ENCODE peak calls at places on chromosomes 4 and X, in seven cellular contexts. One of them, this sample, is unnamed.

GRCh38 chr4:118585015-118585414 is 100.2 kb upstream of the METTL14 start:
- DNase-seq in upper lobe of left lung: no peak
- DNase-seq in endothelial cell of umbilical vein: no peak
- DNase-seq in lung: no peak
- DNase-seq in dorsolateral prefrontal cortex: no peak
- DNase-seq in hepatocyte: no peak
- DNase-seq in cardiac muscle cell: no peak
- DNase-seq in this sample: no peak

GRCh38 chr4:145720656-145721055 is 40.7 kb downstream of the C4orf51 start:
- DNase-seq in upper lobe of left lung: no peak
- DNase-seq in endothelial cell of umbilical vein: no peak
- DNase-seq in lung: no peak
- DNase-seq in dorsolateral prefrontal cortex: no peak
- DNase-seq in hepatocyte: no peak
- DNase-seq in cardiac muscle cell: no peak
- DNase-seq in this sample: no peak

GRCh38 chr4:176875026-176875425 is 82.3 kb upstream of the VEGFC start:
- DNase-seq in upper lobe of left lung: no peak
- DNase-seq in endothelial cell of umbilical vein: no peak
- DNase-seq in lung: no peak
- DNase-seq in dorsolateral prefrontal cortex: no peak
- DNase-seq in hepatocyte: no peak
- DNase-seq in cardiac muscle cell: no peak
- DNase-seq in this sample: no peak

GRCh38 chr4:165767671-165768070 is 105.4 kb upstream of the TLL1 start:
- DNase-seq in upper lobe of left lung: no peak
- DNase-seq in endothelial cell of umbilical vein: no peak
- DNase-seq in lung: no peak
- DNase-seq in dorsolateral prefrontal cortex: no peak
- DNase-seq in hepatocyte: no peak
- DNase-seq in cardiac muscle cell: no peak
- DNase-seq in this sample: no peak

GRCh38 chr4:176790398-176790797 is 2.3 kb downstream of the VEGFC start:
- DNase-seq in upper lobe of left lung: no peak
- DNase-seq in endothelial cell of umbilical vein: no peak
- DNase-seq in lung: no peak
- DNase-seq in dorsolateral prefrontal cortex: no peak
- DNase-seq in hepatocyte: no peak
- DNase-seq in cardiac muscle cell: no peak
- DNase-seq in this sample: no peak

GRCh38 chr4:72302981-72303704 is 265.9 kb downstream of the ADAMTS3 start:
- DNase-seq in upper lobe of left lung: no peak
- DNase-seq in endothelial cell of umbilical vein: peak; percentile 49
- DNase-seq in lung: peak; percentile 31
- DNase-seq in dorsolateral prefrontal cortex: no peak
- DNase-seq in hepatocyte: peak; percentile 50
- DNase-seq in cardiac muscle cell: peak; percentile 58
- DNase-seq in this sample: peak; percentile 21

GRCh38 chr4:157751631-157752030 is 421.2 kb downstream of the GASK1B start:
- DNase-seq in upper lobe of left lung: no peak
- DNase-seq in endothelial cell of umbilical vein: no peak
- DNase-seq in lung: no peak
- DNase-seq in dorsolateral prefrontal cortex: no peak
- DNase-seq in hepatocyte: no peak
- DNase-seq in cardiac muscle cell: no peak
- DNase-seq in this sample: no peak

GRCh38 chr4:81162752-81163458 is 52.1 kb downstream of the PRKG2 start:
- DNase-seq in upper lobe of left lung: no peak
- DNase-seq in endothelial cell of umbilical vein: no peak
- DNase-seq in lung: no peak
- DNase-seq in dorsolateral prefrontal cortex: no peak
- DNase-seq in hepatocyte: no peak
- DNase-seq in cardiac muscle cell: no peak
- DNase-seq in this sample: no peak

GRCh38 chr4:107719211-107719926 is 665 bp downstream of the PAPSS1 start:
- DNase-seq in upper lobe of left lung: no peak
- DNase-seq in endothelial cell of umbilical vein: peak; percentile 47
- DNase-seq in lung: no peak
- DNase-seq in dorsolateral prefrontal cortex: no peak
- DNase-seq in hepatocyte: no peak
- DNase-seq in cardiac muscle cell: peak; percentile 51
- DNase-seq in this sample: no peak

GRCh38 chr4:87033902-87034301 is 99.1 kb downstream of the AFF1 start:
- DNase-seq in upper lobe of left lung: no peak
- DNase-seq in endothelial cell of umbilical vein: peak; percentile 39
- DNase-seq in lung: no peak
- DNase-seq in dorsolateral prefrontal cortex: no peak
- DNase-seq in hepatocyte: no peak
- DNase-seq in cardiac muscle cell: no peak
- DNase-seq in this sample: no peak

GRCh38 chr4:41468122-41468521 is 69.8 kb upstream of the LIMCH1 start:
- DNase-seq in upper lobe of left lung: no peak
- DNase-seq in endothelial cell of umbilical vein: no peak
- DNase-seq in lung: no peak
- DNase-seq in dorsolateral prefrontal cortex: no peak
- DNase-seq in hepatocyte: no peak
- DNase-seq in cardiac muscle cell: no peak
- DNase-seq in this sample: no peak

GRCh38 chr4:170398228-170398627 is 308.5 kb upstream of the AADAT start:
- DNase-seq in upper lobe of left lung: no peak
- DNase-seq in endothelial cell of umbilical vein: no peak
- DNase-seq in lung: no peak
- DNase-seq in dorsolateral prefrontal cortex: no peak
- DNase-seq in hepatocyte: no peak
- DNase-seq in cardiac muscle cell: no peak
- DNase-seq in this sample: no peak

GRCh38 chrX:70301716-70302115 is 11.8 kb downstream of the KIF4A start:
- DNase-seq in upper lobe of left lung: no peak
- DNase-seq in endothelial cell of umbilical vein: peak; percentile 75
- DNase-seq in lung: no peak
- DNase-seq in dorsolateral prefrontal cortex: no peak
- DNase-seq in hepatocyte: no peak
- DNase-seq in cardiac muscle cell: peak; percentile 75
- DNase-seq in this sample: no peak

GRCh38 chrX:10111364-10112148 is 45.2 kb upstream of the CLCN4 start:
- DNase-seq in upper lobe of left lung: no peak
- DNase-seq in endothelial cell of umbilical vein: peak; percentile 17
- DNase-seq in lung: no peak
- DNase-seq in dorsolateral prefrontal cortex: no peak
- DNase-seq in hepatocyte: no peak
- DNase-seq in cardiac muscle cell: peak; percentile 15
- DNase-seq in this sample: no peak

GRCh38 chr4:66575024-66575696 is 904.9 kb upstream of the EPHA5 start:
- DNase-seq in upper lobe of left lung: no peak
- DNase-seq in endothelial cell of umbilical vein: no peak
- DNase-seq in lung: no peak
- DNase-seq in dorsolateral prefrontal cortex: no peak
- DNase-seq in hepatocyte: peak; percentile 84
- DNase-seq in cardiac muscle cell: peak; percentile 76
- DNase-seq in this sample: no peak

GRCh38 chrX:112698946-112699345 is 19.2 kb upstream of the LHFPL1 start:
- DNase-seq in upper lobe of left lung: no peak
- DNase-seq in endothelial cell of umbilical vein: no peak
- DNase-seq in lung: no peak
- DNase-seq in dorsolateral prefrontal cortex: no peak
- DNase-seq in hepatocyte: no peak
- DNase-seq in cardiac muscle cell: no peak
- DNase-seq in this sample: no peak

GRCh38 chr4:189792819-189793618 is 147.7 kb upstream of the FRG1 start:
- DNase-seq in upper lobe of left lung: no peak
- DNase-seq in endothelial cell of umbilical vein: peak; percentile 1
- DNase-seq in lung: peak; percentile 74
- DNase-seq in dorsolateral prefrontal cortex: peak; percentile 57
- DNase-seq in hepatocyte: peak; percentile 85
- DNase-seq in cardiac muscle cell: peak; percentile 68
- DNase-seq in this sample: peak; percentile 64

GRCh38 chrX:24870143-24870542 is 145.6 kb downstream of the ARX start:
- DNase-seq in upper lobe of left lung: no peak
- DNase-seq in endothelial cell of umbilical vein: no peak
- DNase-seq in lung: no peak
- DNase-seq in dorsolateral prefrontal cortex: no peak
- DNase-seq in hepatocyte: peak; percentile 27
- DNase-seq in cardiac muscle cell: peak; percentile 28
- DNase-seq in this sample: no peak

GRCh38 chr4:37528161-37528560 is 158.0 kb downstream of the RELL1 start:
- DNase-seq in upper lobe of left lung: no peak
- DNase-seq in endothelial cell of umbilical vein: no peak
- DNase-seq in lung: no peak
- DNase-seq in dorsolateral prefrontal cortex: no peak
- DNase-seq in hepatocyte: peak; percentile 58
- DNase-seq in cardiac muscle cell: peak; percentile 1
- DNase-seq in this sample: peak; percentile 8

GRCh38 chr4:71184195-71184781 is 154.5 kb upstream of the SLC4A4 start:
- DNase-seq in upper lobe of left lung: no peak
- DNase-seq in endothelial cell of umbilical vein: peak; percentile 37
- DNase-seq in lung: peak; percentile 41
- DNase-seq in dorsolateral prefrontal cortex: no peak
- DNase-seq in hepatocyte: peak; percentile 73
- DNase-seq in cardiac muscle cell: peak; percentile 70
- DNase-seq in this sample: peak; percentile 27

GRCh38 chrX:12820737-12821136 is 29.5 kb downstream of the PRPS2 start:
- DNase-seq in upper lobe of left lung: no peak
- DNase-seq in endothelial cell of umbilical vein: no peak
- DNase-seq in lung: no peak
- DNase-seq in dorsolateral prefrontal cortex: no peak
- DNase-seq in hepatocyte: no peak
- DNase-seq in cardiac muscle cell: no peak
- DNase-seq in this sample: no peak

GRCh38 chr4:41432889-41433288 is 105.1 kb upstream of the LIMCH1 start:
- DNase-seq in upper lobe of left lung: no peak
- DNase-seq in endothelial cell of umbilical vein: peak; percentile 42
- DNase-seq in lung: no peak
- DNase-seq in dorsolateral prefrontal cortex: no peak
- DNase-seq in hepatocyte: no peak
- DNase-seq in cardiac muscle cell: peak; percentile 89
- DNase-seq in this sample: no peak

GRCh38 chr4:109690690-109691410 is 12.4 kb downstream of the CASP6 start:
- DNase-seq in upper lobe of left lung: no peak
- DNase-seq in endothelial cell of umbilical vein: no peak
- DNase-seq in lung: no peak
- DNase-seq in dorsolateral prefrontal cortex: no peak
- DNase-seq in hepatocyte: no peak
- DNase-seq in cardiac muscle cell: no peak
- DNase-seq in this sample: no peak

GRCh38 chr4:155591784-155592567 is 74.7 kb upstream of the GUCY1A1 start:
- DNase-seq in upper lobe of left lung: no peak
- DNase-seq in endothelial cell of umbilical vein: no peak
- DNase-seq in lung: no peak
- DNase-seq in dorsolateral prefrontal cortex: no peak
- DNase-seq in hepatocyte: no peak
- DNase-seq in cardiac muscle cell: no peak
- DNase-seq in this sample: no peak

DNA sequence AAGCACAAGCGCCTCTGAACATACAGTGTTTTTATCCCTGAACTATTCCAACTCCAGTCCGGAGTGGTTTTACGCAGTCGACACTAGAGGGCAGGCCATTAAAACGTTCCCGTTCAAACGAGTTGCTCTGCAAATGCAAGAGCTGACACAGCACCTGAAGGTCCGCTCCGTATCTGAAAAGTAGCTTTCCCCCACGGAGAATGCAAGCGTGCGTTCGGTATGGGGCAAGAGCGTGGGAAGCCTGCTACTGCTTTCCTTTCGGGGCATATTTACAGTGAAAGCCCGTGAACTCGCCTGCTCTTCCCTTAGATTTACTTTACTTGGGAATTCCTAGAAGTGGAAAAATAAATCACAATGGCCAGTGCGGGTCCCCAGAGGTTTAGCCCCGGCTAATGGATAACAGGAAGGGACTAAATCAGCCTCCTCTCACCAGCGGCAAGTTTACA is 190.8 kb downstream of the TSPAN5 start:
- DNase-seq in upper lobe of left lung: no peak
- DNase-seq in endothelial cell of umbilical vein: peak; percentile 86
- DNase-seq in lung: peak; percentile 78
- DNase-seq in dorsolateral prefrontal cortex: peak; percentile 71
- DNase-seq in hepatocyte: peak; percentile 93
- DNase-seq in cardiac muscle cell: peak; percentile 97
- DNase-seq in this sample: peak; percentile 78
- TF ChIP-seq CTCF in upper lobe of left lung: peak; percentile 64
- TF ChIP-seq CTCF in endothelial cell of umbilical vein: peak; percentile 78
- TF ChIP-seq CTCF in lung: peak; percentile 66
- TF ChIP-seq CTCF in dorsolateral prefrontal cortex: peak; percentile 54
- TF ChIP-seq CTCF in hepatocyte: peak; percentile 96
- TF ChIP-seq CTCF in cardiac muscle cell: peak; percentile 78
- TF ChIP-seq CTCF in this sample: peak; percentile 69

GRCh38 chr4:6940744-6941137 is 31.1 kb downstream of the TBC1D14 start:
- DNase-seq in upper lobe of left lung: no peak
- DNase-seq in endothelial cell of umbilical vein: no peak
- DNase-seq in lung: no peak
- DNase-seq in dorsolateral prefrontal cortex: no peak
- DNase-seq in hepatocyte: no peak
- DNase-seq in cardiac muscle cell: no peak
- DNase-seq in this sample: no peak
- H3K27ac ChIP-seq in upper lobe of left lung: peak overlapping the region; percentile 63
- H3K27ac ChIP-seq in endothelial cell of umbilical vein: no peak overlapping the region
- H3K27ac ChIP-seq in lung: no peak overlapping the region
- H3K27ac ChIP-seq in dorsolateral prefrontal cortex: peak overlapping the region; percentile 9
- H3K27ac ChIP-seq in hepatocyte: peak overlapping the region; percentile 93
- H3K27ac ChIP-seq in cardiac muscle cell: no peak overlapping the region
- H3K27ac ChIP-seq in this sample: peak overlapping the region; percentile 37

GRCh38 chr4:105758958-105759357 is 50.4 kb downstream of the GSTCD start:
- DNase-seq in upper lobe of left lung: no peak
- DNase-seq in endothelial cell of umbilical vein: no peak
- DNase-seq in lung: no peak
- DNase-seq in dorsolateral prefrontal cortex: no peak
- DNase-seq in hepatocyte: no peak
- DNase-seq in cardiac muscle cell: no peak
- DNase-seq in this sample: no peak
- TF ChIP-seq CTCF in upper lobe of left lung: no peak
- TF ChIP-seq CTCF in endothelial cell of umbilical vein: no peak
- TF ChIP-seq CTCF in lung: no peak
- TF ChIP-seq CTCF in dorsolateral prefrontal cortex: no peak
- TF ChIP-seq CTCF in hepatocyte: no peak
- TF ChIP-seq CTCF in cardiac muscle cell: no peak
- TF ChIP-seq CTCF in this sample: no peak

GRCh38 chrX:107739541-107739940 is 36.0 kb downstream of the TSC22D3 start:
- DNase-seq in upper lobe of left lung: no peak
- DNase-seq in endothelial cell of umbilical vein: no peak
- DNase-seq in lung: no peak
- DNase-seq in dorsolateral prefrontal cortex: no peak
- DNase-seq in hepatocyte: no peak
- DNase-seq in cardiac muscle cell: no peak
- DNase-seq in this sample: no peak

GRCh38 chrX:107738768-107739167 is 36.8 kb downstream of the TSC22D3 start:
- DNase-seq in upper lobe of left lung: no peak
- DNase-seq in endothelial cell of umbilical vein: no peak
- DNase-seq in lung: no peak
- DNase-seq in dorsolateral prefrontal cortex: peak; percentile 82
- DNase-seq in hepatocyte: no peak
- DNase-seq in cardiac muscle cell: no peak
- DNase-seq in this sample: no peak

GRCh38 chrX:107743995-107744394 is 31.6 kb downstream of the TSC22D3 start:
- DNase-seq in upper lobe of left lung: no peak
- DNase-seq in endothelial cell of umbilical vein: no peak
- DNase-seq in lung: no peak
- DNase-seq in dorsolateral prefrontal cortex: no peak
- DNase-seq in hepatocyte: no peak
- DNase-seq in cardiac muscle cell: no peak
- DNase-seq in this sample: no peak

GRCh38 chrX:107742754-107743191 is 32.8 kb downstream of the TSC22D3 start:
- DNase-seq in upper lobe of left lung: peak; percentile 61
- DNase-seq in endothelial cell of umbilical vein: no peak
- DNase-seq in lung: no peak
- DNase-seq in dorsolateral prefrontal cortex: no peak
- DNase-seq in hepatocyte: no peak
- DNase-seq in cardiac muscle cell: no peak
- DNase-seq in this sample: no peak

GRCh38 chrX:107741318-107741813 is 34.2 kb downstream of the TSC22D3 start:
- DNase-seq in upper lobe of left lung: peak; percentile 30
- DNase-seq in endothelial cell of umbilical vein: no peak
- DNase-seq in lung: no peak
- DNase-seq in dorsolateral prefrontal cortex: no peak
- DNase-seq in hepatocyte: no peak
- DNase-seq in cardiac muscle cell: no peak
- DNase-seq in this sample: no peak
- H3K27ac ChIP-seq in upper lobe of left lung: peak overlapping the region; percentile 77
- H3K27ac ChIP-seq in endothelial cell of umbilical vein: peak overlapping the region; percentile 2
- H3K27ac ChIP-seq in lung: peak overlapping the region; percentile 60
- H3K27ac ChIP-seq in dorsolateral prefrontal cortex: peak overlapping the region; percentile 97
- H3K27ac ChIP-seq in hepatocyte: peak overlapping the region; percentile 96
- H3K27ac ChIP-seq in cardiac muscle cell: peak overlapping the region; percentile 91
- H3K27ac ChIP-seq in this sample: no peak overlapping the region

This sample was measured in HL-60.